ENCODE peak calls at places on chromosomes 11 and 22, in eight cellular contexts. L is islet precursor cell; O is chondrocyte; U is T-helper 22 cell; I is OCI-M1; E is hippocampal formation; A is stimulated activated CD4-positive, alpha-beta T cell treated with anti-CD3 and anti-CD28 coated beads, Interleukin-2, amount 100 ng/mL, for 48 hours; B is EL. Y is an unnamed sample.

GRCh38 chr22:37229805-37230672 is 14.0 kb downstream of the RAC2 start:
- DNase-seq in L (no peak), O (peak), U (peak), I (peak), E (no peak), A (peak), B (peak), Y (peak)

GRCh38 chr11:877565-877964 is 33.0 kb downstream of the CHID1 start:
- DNase-seq in L (no peak), O (no peak), U (no peak), I (no peak), E (no peak), A (peak), B (no peak), Y (no peak)

GRCh38 chr11:86365566-86365965 is 9.1 kb upstream of the CCDC81 start:
- DNase-seq in L (no peak), O (no peak), U (no peak), I (no peak), E (no peak), A (no peak), B (peak), Y (no peak)

GRCh38 chr22:18970948-18971315 is 34.8 kb upstream of the PRODH start:
- DNase-seq in L (no peak), O (no peak), U (no peak), I (no peak), E (no peak), A (no peak), B (no peak), Y (no peak)

GRCh38 chr11:20035701-20036601 is 124.3 kb downstream of the DBX1 start:
- DNase-seq in L (peak), O (no peak), U (no peak), I (no peak), E (no peak), A (no peak), B (peak), Y (no peak)

GRCh38 chr11:8219257-8220021 is 44.2 kb downstream of the LMO1 start:
- DNase-seq in L (peak), O (peak), U (no peak), I (peak), E (no peak), A (peak), B (peak), Y (no peak)

GRCh38 chr11:100785148-100785983 is 98.3 kb downstream of the ARHGAP42 start:
- DNase-seq in L (peak), O (no peak), U (no peak), I (no peak), E (no peak), A (no peak), B (no peak), Y (no peak)

GRCh38 chr11:70050243-70050642 is 27.9 kb upstream of the ANO1 start:
- DNase-seq in L (peak), O (no peak), U (no peak), I (no peak), E (no peak), A (no peak), B (no peak), Y (no peak)

GRCh38 chr11:125301301-125301700 is 136.8 kb downstream of the PKNOX2 start:
- DNase-seq in L (no peak), O (no peak), U (no peak), I (no peak), E (no peak), A (no peak), B (no peak), Y (no peak)

GRCh38 chr22:43466710-43467109 is 54.9 kb downstream of the MPPED1 start:
- DNase-seq in L (no peak), O (no peak), U (no peak), I (no peak), E (no peak), A (no peak), B (no peak), Y (peak)

GRCh38 chr22:35648066-35649025 is at the start of gene APOL6:
- DNase-seq in L (no peak), O (no peak), U (no peak), I (peak), E (peak), A (peak), B (peak), Y (peak)

GRCh38 chr11:70522613-70523311 is 124.4 kb downstream of the CTTN start:
- DNase-seq in L (no peak), O (peak), U (no peak), I (no peak), E (no peak), A (no peak), B (no peak), Y (peak)

GRCh38 chr11:12569499-12570040 is 104.7 kb upstream of the TEAD1 start:
- DNase-seq in L (no peak), O (no peak), U (no peak), I (no peak), E (no peak), A (no peak), B (peak), Y (no peak)

GRCh38 chr22:21447694-21448402 is 19.3 kb upstream of the TMEM191C start:
- DNase-seq in L (peak), O (peak), U (no peak), I (no peak), E (no peak), A (no peak), B (no peak), Y (peak)

GRCh38 chr11:68751331-68751856 is at the start of gene TESMIN:
- DNase-seq in L (peak), O (peak), U (peak), I (peak), E (no peak), A (peak), B (peak), Y (peak)

GRCh38 chr11:82557274-82557673 is 176.4 kb downstream of the FAM181B start:
- DNase-seq in L (no peak), O (no peak), U (no peak), I (no peak), E (no peak), A (no peak), B (no peak), Y (peak)

GRCh38 chr22:39147335-39148023 is 5.0 kb downstream of the CBX7 start:
- DNase-seq in L (no peak), O (no peak), U (no peak), I (no peak), E (no peak), A (no peak), B (no peak), Y (peak)

GRCh38 chr11:64250875-64251721 is at the start of gene PLCB3:
- DNase-seq in L (peak), O (no peak), U (peak), I (peak), E (no peak), A (peak), B (peak), Y (peak)

GRCh38 chr11:116192509-116193206 is 580.1 kb downstream of the BUD13 start:
- DNase-seq in L (peak), O (no peak), U (no peak), I (no peak), E (no peak), A (no peak), B (no peak), Y (peak)

GRCh38 chr11:13313005-13313819 is 35.6 kb downstream of the BMAL1 start:
- DNase-seq in L (peak), O (no peak), U (no peak), I (no peak), E (no peak), A (no peak), B (no peak), Y (peak)

GRCh38 chr11:125939081-125939521 is 6.7 kb upstream of the VSIG10L2 start:
- DNase-seq in L (no peak), O (no peak), U (no peak), I (no peak), E (no peak), A (no peak), B (no peak), Y (peak)

GRCh38 chr11:32462296-32462695 is 27.0 kb upstream of the WT1 start:
- DNase-seq in L (no peak), O (no peak), U (no peak), I (no peak), E (no peak), A (no peak), B (no peak), Y (no peak)

GRCh38 chr11:64855596-64856304 is 11.3 kb upstream of the CDC42BPG start:
- DNase-seq in L (no peak), O (peak), U (no peak), I (no peak), E (no peak), A (no peak), B (no peak), Y (no peak)